ENCODE peak calls at places on chromosomes 16 and 17, in nine cellular contexts. D is A549; C is left ventricle myocardium inferior; J is CD8-positive, alpha-beta T cell; R is mesenchymal stem cell; U is AG04449; L is mesendoderm; P is heart left ventricle; O is choroid plexus epithelial cell. Z is an unnamed sample.

GRCh38 chr17:64262422-64263260 is at the start of gene TEX2:
- DNase-seq in D (peak; percentile 59), C (peak; percentile 60), J (peak; percentile 65), R (peak; percentile 44), U (no peak), L (no peak), P (peak; percentile 56), O (peak; percentile 26), Z (peak; percentile 60)

GRCh38 chr16:89607937-89608740 is 5.3 kb upstream of the DPEP1 start:
- DNase-seq in D (no peak), C (no peak), J (no peak), R (no peak), U (no peak), L (no peak), P (no peak), O (no peak), Z (no peak)

GRCh38 chr17:45791935-45792334 is 7.8 kb downstream of the CRHR1 start:
- DNase-seq in D (no peak), C (no peak), J (no peak), R (no peak), U (no peak), L (no peak), P (no peak), O (no peak), Z (no peak)

GRCh38 chr17:13426991-13427390 is 174.7 kb downstream of the HS3ST3A1 start:
- DNase-seq in D (no peak), C (no peak), J (no peak), R (no peak), U (no peak), L (no peak), P (no peak), O (no peak), Z (no peak)

GRCh38 chr17:8162997-8163977 is 539 bp upstream of the VAMP2 start:
- DNase-seq in D (peak; percentile 46), C (peak; percentile 32), J (no peak), R (peak; percentile 15), U (no peak), L (peak; percentile 83), P (no peak), O (no peak), Z (no peak)

GRCh38 chr16:56792960-56793359 is 63.0 kb downstream of the NUP93 start:
- DNase-seq in D (no peak), C (no peak), J (no peak), R (no peak), U (no peak), L (no peak), P (no peak), O (no peak), Z (no peak)

GRCh38 chr16:5502467-5502869 is 404.9 kb upstream of the EEF2KMT start:
- DNase-seq in D (peak; percentile 11), C (no peak), J (no peak), R (no peak), U (no peak), L (peak; percentile 87), P (no peak), O (no peak), Z (no peak)

GRCh38 chr17:37413875-37414519 is 7.3 kb downstream of the TADA2A start:
- DNase-seq in D (no peak), C (no peak), J (no peak), R (no peak), U (no peak), L (no peak), P (no peak), O (peak; percentile 41), Z (no peak)

GRCh38 chr16:21226749-21227148 is 6.8 kb upstream of the ANKS4B start:
- DNase-seq in D (no peak), C (no peak), J (no peak), R (no peak), U (no peak), L (no peak), P (no peak), O (no peak), Z (no peak)

GRCh38 chr17:42018339-42018738 is 1.1 kb upstream of the DNAJC7 start:
- DNase-seq in D (no peak), C (no peak), J (no peak), R (no peak), U (no peak), L (peak; percentile 73), P (no peak), O (no peak), Z (no peak)
- H3K4me3 ChIP-seq in D (peak overlapping the region; percentile 72), C (peak overlapping the region; percentile 84), J (peak overlapping the region; percentile 96), R (no peak overlapping the region), U (peak overlapping the region; percentile 99), L (peak overlapping the region; percentile 58), P (no peak overlapping the region), O (peak overlapping the region; percentile 100), Z (peak overlapping the region; percentile 73)

GRCh38 chr16:67537270-67537635 is 8.6 kb downstream of the RIPOR1 start:
- DNase-seq in D (no peak), C (peak; percentile 79), J (peak; percentile 56), R (peak; percentile 79), U (no peak), L (peak; percentile 62), P (peak; percentile 86), O (peak; percentile 54), Z (peak; percentile 85)
- H3K4me3 ChIP-seq in D (no peak overlapping the region), C (peak overlapping the region; percentile 90), J (peak overlapping the region; percentile 83), R (peak overlapping the region; percentile 64), U (peak overlapping the region; percentile 68), L (peak overlapping the region; percentile 3), P (peak overlapping the region; percentile 68), O (peak overlapping the region; percentile 67), Z (peak overlapping the region; percentile 94)

GRCh38 chr17:55098765-55099164 is 130.2 kb downstream of the STXBP4 start:
- DNase-seq in D (no peak), C (no peak), J (no peak), R (no peak), U (no peak), L (no peak), P (no peak), O (no peak), Z (no peak)
- H3K4me3 ChIP-seq in D (no peak overlapping the region), C (no peak overlapping the region), J (no peak overlapping the region), R (no peak overlapping the region), U (no peak overlapping the region), L (no peak overlapping the region), P (no peak overlapping the region), O (no peak overlapping the region), Z (no peak overlapping the region)

GRCh38 chr17:29722411-29723198 is 99.9 kb upstream of the CORO6 start:
- DNase-seq in D (no peak), C (no peak), J (peak; percentile 53), R (peak; percentile 88), U (no peak), L (no peak), P (peak; percentile 68), O (peak; percentile 99), Z (peak; percentile 34)

GRCh38 chr17:29719469-29719868 is 96.8 kb upstream of the CORO6 start:
- DNase-seq in D (no peak), C (no peak), J (no peak), R (no peak), U (no peak), L (no peak), P (no peak), O (no peak), Z (no peak)

GRCh38 chr17:29726721-29727252 is 104.1 kb upstream of the CORO6 start:
- DNase-seq in D (no peak), C (no peak), J (no peak), R (peak; percentile 38), U (no peak), L (peak; percentile 59), P (no peak), O (peak; percentile 74), Z (no peak)

GRCh38 chr17:29720471-29720990 is 97.8 kb upstream of the CORO6 start:
- DNase-seq in D (no peak), C (no peak), J (no peak), R (no peak), U (no peak), L (no peak), P (no peak), O (no peak), Z (no peak)

GRCh38 chr17:29723283-29724047 is 100.8 kb upstream of the CORO6 start:
- DNase-seq in D (no peak), C (no peak), J (peak; percentile 31), R (no peak), U (no peak), L (no peak), P (no peak), O (no peak), Z (no peak)
- H3K4me3 ChIP-seq in D (no peak overlapping the region), C (peak overlapping the region; percentile 46), J (peak overlapping the region; percentile 30), R (no peak overlapping the region), U (no peak overlapping the region), L (no peak overlapping the region), P (no peak overlapping the region), O (no peak overlapping the region), Z (no peak overlapping the region)

GRCh38 chr17:35537569-35538209 is at the start of gene SLFN12L:
- DNase-seq in D (no peak), C (no peak), J (peak; percentile 27), R (peak; percentile 3), U (no peak), L (no peak), P (no peak), O (no peak), Z (no peak)
- H3K4me3 ChIP-seq in D (no peak within 1 kb of the TSS), C (no peak within 1 kb of the TSS), J (peak within 1 kb of the TSS; percentile 64), R (no peak within 1 kb of the TSS), U (no peak within 1 kb of the TSS), L (no peak within 1 kb of the TSS), P (no peak within 1 kb of the TSS), O (no peak within 1 kb of the TSS), Z (no peak within 1 kb of the TSS)

GRCh38 chr17:491086-492014 is 138.7 kb upstream of the RPH3AL start:
- DNase-seq in D (peak; percentile 41), C (peak; percentile 60), J (peak; percentile 21), R (peak; percentile 81), U (no peak), L (no peak), P (peak; percentile 50), O (peak; percentile 70), Z (peak; percentile 82)
- H3K4me3 ChIP-seq in D (peak overlapping the region; percentile 60), C (peak overlapping the region; percentile 70), J (peak overlapping the region; percentile 43), R (peak overlapping the region; percentile 56), U (peak overlapping the region; percentile 57), L (no peak overlapping the region), P (peak overlapping the region; percentile 61), O (peak overlapping the region; percentile 48), Z (peak overlapping the region; percentile 81)

GRCh38 chr16:74092336-74092735 is 204.3 kb upstream of the PSMD7 start:
- DNase-seq in D (no peak), C (no peak), J (no peak), R (no peak), U (no peak), L (no peak), P (no peak), O (no peak), Z (no peak)

GRCh38 chr16:74094962-74095361 is 201.7 kb upstream of the PSMD7 start:
- DNase-seq in D (no peak), C (no peak), J (no peak), R (no peak), U (no peak), L (no peak), P (no peak), O (no peak), Z (no peak)

GRCh38 chr16:74099530-74099929 is 197.1 kb upstream of the PSMD7 start:
- DNase-seq in D (no peak), C (no peak), J (no peak), R (no peak), U (no peak), L (peak; percentile 9), P (no peak), O (no peak), Z (no peak)

GRCh38 chr16:74094514-74094913 is 202.1 kb upstream of the PSMD7 start:
- DNase-seq in D (no peak), C (no peak), J (no peak), R (no peak), U (no peak), L (no peak), P (no peak), O (no peak), Z (no peak)
- H3K4me3 ChIP-seq in D (no peak overlapping the region), C (no peak overlapping the region), J (no peak overlapping the region), R (no peak overlapping the region), U (no peak overlapping the region), L (no peak overlapping the region), P (no peak overlapping the region), O (no peak overlapping the region), Z (no peak overlapping the region)

GRCh38 chr16:58196898-58197313 is 1.0 kb downstream of the CSNK2A2 start:
- DNase-seq in D (no peak), C (no peak), J (no peak), R (peak; percentile 22), U (no peak), L (peak; percentile 26), P (peak; percentile 20), O (peak; percentile 6), Z (no peak)
- H3K4me3 ChIP-seq in D (peak overlapping the region; percentile 95), C (peak overlapping the region; percentile 85), J (peak overlapping the region; percentile 56), R (peak overlapping the region; percentile 69), U (peak overlapping the region; percentile 76), L (peak overlapping the region; percentile 92), P (peak overlapping the region; percentile 88), O (peak overlapping the region; percentile 76), Z (peak overlapping the region; percentile 100)

Z was measured in right cardiac atrium.